ENCODE peak calls at places on chromosomes 5 and 9, in six cellular contexts. N, B, K, O, T and L are unnamed samples.

GRCh38 chr5:79547429-79547822 is 33.5 kb upstream of the HOMER1 start:
- DNase-seq in N (no peak), K (no peak), T (no peak), O (no peak), B (no peak), L (no peak)

GRCh38 chr9:91060520-91061343 is 259.1 kb downstream of the SYK start:
- DNase-seq in T (peak), K (peak), N (no peak), O (no peak), B (peak), L (no peak)

GRCh38 chr9:14400658-14400995 is 86.7 kb upstream of the NFIB start:
- DNase-seq in T (peak), O (no peak), K (peak), N (no peak), B (peak), L (peak)

GRCh38 chr5:56310711-56311204 is 77.6 kb upstream of the ANKRD55 start:
- DNase-seq in O (no peak), N (no peak), B (no peak), K (no peak), T (peak), L (no peak)

GRCh38 chr5:56638061-56638621 is 177.2 kb upstream of the MAP3K1 start:
- DNase-seq in B (no peak), K (no peak), N (no peak), T (no peak), O (no peak), L (no peak)

GRCh38 chr9:68998812-68999211 is 15.1 kb downstream of the PRKACG start:
- DNase-seq in O (no peak), B (no peak), N (no peak), T (no peak), K (no peak), L (no peak)

GRCh38 chr5:147963948-147964693 is 57.8 kb upstream of the C5orf46 start:
- DNase-seq in K (peak), N (no peak), T (no peak), O (no peak), B (no peak), L (no peak)

GRCh38 chr5:14958196-14958595 is 86.6 kb upstream of the ANKH start:
- DNase-seq in K (peak), B (no peak), N (no peak), T (peak), O (no peak), L (no peak)

GRCh38 chr5:143554918-143555477 is 151.5 kb upstream of the NR3C1 start:
- DNase-seq in T (peak), K (no peak), N (no peak), O (no peak), B (peak), L (no peak)

GRCh38 chr9:91991621-91992435 is 41.8 kb upstream of the ROR2 start:
- DNase-seq in O (no peak), T (peak), N (no peak), K (no peak), B (no peak), L (no peak)

GRCh38 chr9:13478637-13479036 is 199.1 kb upstream of the MPDZ start:
- DNase-seq in N (no peak), O (no peak), K (no peak), T (no peak), B (no peak), L (no peak)

GRCh38 chr9:133238851-133239532 is 29.9 kb upstream of the OBP2B start:
- DNase-seq in B (peak), T (peak), K (peak), O (peak), N (no peak), L (peak)

GRCh38 chr5:54909911-54910870 is 75.2 kb downstream of the ESM1 start:
- DNase-seq in K (peak), B (no peak), N (no peak), T (peak), O (no peak), L (no peak)

GRCh38 chr5:179680780-179681411 is at the start of gene CBY3:
- DNase-seq in T (peak), O (no peak), K (peak), N (no peak), B (no peak), L (no peak)

GRCh38 chr5:10201223-10201868 is 48.3 kb downstream of the ATPSCKMT start:
- DNase-seq in O (no peak), N (no peak), T (peak), B (peak), K (peak), L (no peak)

GRCh38 chr5:43074987-43075318 is 34.8 kb upstream of the ANXA2R start:
- DNase-seq in B (no peak), N (no peak), O (no peak), K (no peak), T (no peak), L (no peak)

GRCh38 chr5:113487779-113488644 is at the start of gene MCC:
- DNase-seq in T (peak), K (peak), N (peak), O (peak), B (peak), L (peak)

GRCh38 chr5:51202161-51202560 is 181.1 kb upstream of the ISL1 start:
- DNase-seq in O (no peak), B (no peak), K (no peak), N (no peak), T (no peak), L (no peak)

GRCh38 chr9:134814598-134815215 is 65.9 kb upstream of the FCN2 start:
- DNase-seq in T (peak), B (no peak), K (no peak), O (no peak), N (no peak), L (no peak)

GRCh38 chr9:82153032-82153431 is 164.5 kb downstream of the SPATA31D1 start:
- DNase-seq in O (no peak), B (no peak), T (no peak), N (no peak), K (no peak), L (no peak)

GRCh38 chr9:134329886-134330285 is 3.6 kb downstream of the RXRA start:
- DNase-seq in O (no peak), B (no peak), T (no peak), K (no peak), N (no peak), L (peak)

GRCh38 chr5:1105350-1106265 is 6.3 kb downstream of the SLC12A7 start:
- DNase-seq in K (no peak), N (no peak), T (no peak), O (no peak), B (peak), L (no peak)

GRCh38 chr5:15106530-15107283 is 235.1 kb upstream of the ANKH start:
- DNase-seq in B (no peak), O (no peak), N (no peak), K (no peak), T (no peak), L (no peak)

GRCh38 chr9:123778232-123778902 is 151.6 kb downstream of the DENND1A start:
- DNase-seq in N (no peak), O (no peak), T (no peak), B (no peak), K (no peak), L (no peak)

DNA sequence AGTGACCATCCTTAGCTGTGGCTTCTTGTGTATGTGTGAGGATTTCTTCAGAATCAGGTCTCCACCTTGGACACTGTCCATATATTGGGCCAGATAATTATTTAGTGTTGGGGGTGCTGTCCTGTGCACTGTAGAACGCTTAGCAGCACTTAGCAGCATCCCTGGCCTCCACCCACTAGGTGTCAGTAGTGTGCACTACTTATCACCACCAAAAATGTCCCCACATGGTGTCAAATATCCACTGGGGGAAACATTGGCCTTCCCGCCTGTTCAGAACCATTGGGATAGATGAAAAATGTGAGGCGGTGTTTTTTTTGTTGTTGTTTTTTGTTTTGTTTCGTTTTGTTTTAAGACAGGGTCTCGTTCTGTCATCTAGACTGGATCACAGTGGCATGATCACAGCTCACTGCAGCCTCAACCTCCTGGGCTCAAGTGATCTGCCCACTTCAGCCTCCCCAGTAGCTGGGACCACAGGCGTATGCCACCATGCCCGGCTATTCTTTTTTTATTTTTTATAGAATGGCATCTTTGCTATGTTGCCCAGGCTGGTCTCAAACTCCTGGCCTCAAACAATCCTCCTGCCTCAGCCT is 67.7 kb downstream of the TENT4A start:
- DNase-seq in T (peak), B (peak), O (no peak), N (no peak), K (no peak), L (no peak)
- TF ChIP-seq CTCF in T (peak), B (peak), O (peak), N (no peak), K (peak), L (peak)

GRCh38 chr5:39794511-39794910 is 369.7 kb upstream of the DAB2 start:
- DNase-seq in T (peak), O (no peak), K (no peak), N (no peak), B (no peak), L (no peak)
- TF ChIP-seq CTCF in T (no peak), O (no peak), K (no peak), N (no peak), B (no peak), L (no peak)

DNA sequence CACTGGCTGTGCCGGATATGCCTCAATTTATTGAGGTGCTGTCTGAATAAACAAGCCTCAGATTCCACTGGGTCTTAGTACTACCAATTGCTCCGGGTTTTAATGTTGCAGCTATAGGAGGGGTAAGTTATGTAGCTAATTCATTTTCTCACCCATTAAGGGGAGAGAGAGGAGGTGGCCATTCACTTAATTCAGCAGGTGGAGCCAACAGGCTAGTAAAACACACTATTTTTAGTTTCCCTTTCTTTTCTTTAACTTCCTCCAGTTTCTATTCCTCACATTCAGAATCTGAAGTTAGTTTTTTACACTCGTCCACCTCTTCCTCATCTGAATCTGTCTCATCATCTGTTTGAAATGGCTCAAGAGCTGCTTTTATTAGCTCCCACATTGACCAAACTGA is 105.6 kb upstream of the CDH10 start:
- DNase-seq in K (no peak), O (no peak), B (no peak), T (no peak), N (no peak), L (no peak)
- TF ChIP-seq CTCF in K (no peak), O (no peak), B (no peak), T (no peak), N (no peak), L (no peak)

DNA sequence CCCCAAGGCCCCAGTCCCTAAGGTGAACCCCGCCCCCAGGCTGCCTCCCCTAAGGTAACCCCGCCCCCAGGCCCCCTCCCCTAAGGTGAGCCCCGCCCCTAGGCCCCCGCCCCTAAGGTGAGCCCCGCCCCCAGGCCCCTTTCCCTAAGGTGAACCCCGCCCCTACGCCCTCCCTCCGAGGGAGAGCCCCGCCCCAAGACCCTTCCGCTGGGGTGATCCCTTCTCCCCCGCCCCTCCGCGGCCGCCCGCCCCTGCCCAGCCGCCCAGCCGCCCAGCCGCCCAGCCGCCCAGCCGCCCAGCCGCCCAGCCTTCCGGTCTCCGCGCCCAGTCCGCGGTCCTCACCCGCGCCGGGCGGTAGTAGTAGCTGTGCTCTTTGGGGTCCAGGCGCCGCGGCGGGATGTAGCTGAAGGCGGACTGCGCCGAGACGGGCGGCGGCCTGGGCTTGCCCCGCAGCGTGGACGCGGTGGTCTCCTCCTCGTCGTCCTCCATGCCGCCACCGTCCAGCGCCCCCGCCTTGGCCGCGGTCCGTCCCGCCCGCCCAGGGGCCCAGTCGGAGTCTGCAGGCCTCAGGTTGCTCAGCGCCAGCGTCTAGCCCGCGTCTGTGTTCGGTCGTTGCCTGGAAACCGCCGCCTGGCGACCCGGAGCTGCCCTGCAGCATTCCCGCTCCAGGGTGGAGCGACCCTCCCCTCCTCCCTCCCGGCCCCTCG is at the start of gene CFAP90:
- DNase-seq in O (no peak), N (peak), K (peak), B (no peak), T (peak), L (peak)
- TF ChIP-seq CTCF in O (no peak), N (peak), K (peak), B (no peak), T (peak), L (peak)

DNA sequence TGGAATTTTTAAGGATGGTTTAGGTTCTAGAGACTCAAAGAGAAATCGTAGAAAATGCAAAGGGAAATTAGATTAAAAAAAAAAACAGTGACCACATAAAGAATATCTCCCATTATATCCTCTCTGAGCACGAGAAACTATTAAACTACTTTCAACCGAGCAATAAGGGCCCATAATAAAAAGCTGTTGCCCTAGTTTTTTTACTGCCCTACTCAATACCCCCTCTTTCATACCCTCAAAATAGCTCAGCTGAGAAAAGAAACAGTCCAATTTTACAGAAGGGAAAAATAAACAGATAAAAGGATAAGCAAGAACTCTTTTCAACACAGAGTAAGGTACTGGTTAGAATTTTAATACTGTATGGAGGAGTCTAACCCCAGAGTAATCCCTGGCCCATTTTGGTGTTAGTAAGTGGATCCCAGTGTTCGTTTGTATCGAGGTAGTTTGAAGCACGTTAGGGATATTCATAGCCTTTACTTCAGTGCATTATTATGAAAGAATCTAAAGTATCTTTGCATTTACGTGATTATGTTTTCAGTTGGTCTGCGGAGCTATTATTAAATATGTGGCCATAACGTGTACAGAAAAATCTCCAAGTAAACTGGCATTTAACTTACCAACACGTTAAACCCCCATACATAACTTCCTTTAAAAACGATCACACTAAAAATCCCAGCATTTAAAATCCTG is 980 bp upstream of the RHOBTB3 start:
- DNase-seq in B (peak), T (no peak), K (no peak), N (no peak), O (no peak), L (no peak)
- TF ChIP-seq CTCF in B (no peak), T (no peak), K (no peak), N (no peak), O (no peak), L (no peak)

DNA sequence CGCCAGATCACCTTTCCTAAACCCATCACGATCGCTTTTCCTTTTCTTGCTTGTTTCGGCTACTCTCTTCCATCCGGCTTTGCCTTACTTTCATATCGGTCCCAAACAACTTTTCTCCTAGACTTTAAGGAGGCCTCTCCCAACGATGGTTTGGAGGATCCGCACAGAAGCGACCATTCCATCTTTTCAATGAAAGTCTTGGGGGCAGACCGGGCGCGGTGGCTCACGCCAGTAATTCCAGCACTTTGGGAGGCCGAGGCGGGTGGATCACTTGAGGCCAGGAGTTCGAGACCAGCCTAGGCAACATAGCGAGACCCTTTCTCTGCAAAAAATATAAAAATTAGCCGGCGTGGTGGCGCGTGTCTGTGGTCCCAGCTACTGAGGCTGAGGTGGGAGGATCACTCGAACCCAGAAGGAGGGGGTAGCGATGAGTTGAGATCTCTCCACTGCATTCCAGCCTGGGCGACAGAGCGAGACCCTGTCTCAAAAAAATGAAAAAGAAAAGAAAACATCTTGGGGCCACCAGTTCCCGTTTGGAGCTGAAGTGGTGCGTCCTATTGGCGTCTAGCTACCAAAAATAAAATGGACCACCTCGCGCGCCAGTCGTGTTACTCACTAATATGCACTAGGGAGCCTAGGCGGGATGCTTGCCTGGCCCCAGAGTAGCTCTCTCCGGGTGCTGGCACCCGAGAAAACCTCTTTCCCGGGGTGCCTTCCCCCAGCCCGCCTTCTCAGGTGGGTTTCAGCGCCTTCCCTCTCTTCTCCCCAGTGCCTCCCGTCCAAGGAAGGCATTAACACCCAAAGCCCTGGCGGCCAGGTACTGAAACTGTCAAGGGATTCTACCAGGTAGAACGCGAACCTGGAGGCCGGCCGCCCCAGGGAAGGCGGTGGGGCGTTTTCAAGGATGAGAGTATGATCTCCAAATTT is 800 bp upstream of the AP3B1 start:
- DNase-seq in O (no peak), B (peak), T (no peak), N (no peak), K (no peak), L (no peak)
- TF ChIP-seq CTCF in O (peak), B (no peak), T (peak), N (peak), K (peak), L (peak)

GRCh38 chr5:163463063-163463435 is 2.6 kb downstream of the HMMR start:
- DNase-seq in N (no peak), B (no peak), K (peak), O (no peak), T (no peak), L (no peak)

GRCh38 chr5:163460562-163461176 is at the start of gene HMMR:
- DNase-seq in T (no peak), N (no peak), O (no peak), B (no peak), K (peak), L (peak)

GRCh38 chr5:163458778-163459405 is 1.0 kb downstream of the NUDCD2 start:
- DNase-seq in T (no peak), N (no peak), B (peak), K (no peak), O (no peak), L (no peak)

GRCh38 chr5:163459465-163459887 is 426 bp downstream of the NUDCD2 start:
- DNase-seq in K (no peak), B (no peak), O (no peak), N (no peak), T (no peak), L (no peak)

DNA sequence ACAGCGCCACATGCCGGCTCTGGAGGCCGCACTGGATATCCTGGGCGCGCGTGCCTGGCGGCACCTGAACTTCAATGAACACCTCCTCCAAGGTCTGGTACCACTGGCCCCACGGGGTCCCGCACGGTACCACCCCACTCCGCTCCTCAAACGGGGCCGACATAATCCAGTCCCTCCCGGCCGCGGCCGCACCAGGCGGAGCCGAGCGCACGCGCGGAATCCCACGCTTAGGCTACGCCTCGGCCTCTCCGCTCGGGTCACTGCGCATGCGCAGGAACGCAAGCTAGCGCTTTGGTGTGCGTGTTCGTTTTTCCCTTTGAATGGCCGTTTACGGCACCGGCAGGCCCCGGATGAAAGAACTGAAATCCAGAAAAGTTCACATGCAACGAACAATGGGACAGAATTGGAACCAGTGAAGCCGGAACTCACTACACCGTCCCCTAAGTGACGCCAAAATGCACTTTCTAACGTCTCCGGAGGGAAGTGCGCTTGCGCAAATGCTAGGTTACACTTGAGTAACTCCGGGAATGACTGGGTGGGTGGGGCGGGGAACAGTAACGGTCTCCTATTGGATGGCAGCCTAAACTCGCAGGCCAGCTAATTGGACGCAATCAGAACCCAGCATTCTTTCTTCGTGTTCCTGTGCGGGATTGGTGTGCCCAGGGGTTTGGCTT is at the start of gene NUDCD2:
- DNase-seq in N (peak), K (peak), T (peak), B (peak), O (peak), L (peak)
- TF ChIP-seq CTCF in N (no peak), K (peak), T (no peak), B (no peak), O (no peak), L (no peak)